ENCODE peak calls at places on chromosomes 5 and 9, in six cellular contexts. I is adrenal gland, V is GM10248, J is colonic mucosa, X is pancreas, U is HCT116. S is an unnamed sample.
A peak's percentile ranks its signal among the peaks of the same experiment; 100 is the strongest.

GRCh38 chr9:35518981-35519679 is 29.2 kb downstream of the RUSC2 start:
- DNase-seq in I (no peak), V (no peak), J (no peak), X (no peak), U (no peak), S (no peak)

GRCh38 chr9:79757906-79758669 is 186.3 kb downstream of the TLE4 start:
- DNase-seq in I (no peak), V (no peak), J (no peak), X (no peak), U (no peak), S (no peak)

GRCh38 chr5:56827043-56827442 is 11.7 kb downstream of the MAP3K1 start:
- DNase-seq in I (no peak), V (no peak), J (no peak), X (no peak), U (no peak), S (no peak)

GRCh38 chr9:93013856-93014582 is 44.5 kb upstream of the SUSD3 start:
- DNase-seq in I (no peak), V (no peak), J (peak; percentile 7), X (peak; percentile 3), U (no peak), S (peak; percentile 14)

GRCh38 chr9:128863647-128864046 is 18.1 kb downstream of the KYAT1 start:
- DNase-seq in I (peak; percentile 78), V (peak; percentile 89), J (peak; percentile 77), X (peak; percentile 83), U (peak; percentile 48), S (peak; percentile 77)

GRCh38 chr9:113633782-113634596 is 170.5 kb downstream of the RGS3 start:
- DNase-seq in I (no peak), V (no peak), J (no peak), X (no peak), U (no peak), S (peak; percentile 10)

GRCh38 chr5:67617051-67617450 is 420.5 kb upstream of the CD180 start:
- DNase-seq in I (no peak), V (no peak), J (no peak), X (no peak), U (no peak), S (no peak)

GRCh38 chr5:58069846-58070245 is 390.0 kb downstream of the PLK2 start:
- DNase-seq in I (no peak), V (no peak), J (peak; percentile 39), X (no peak), U (no peak), S (no peak)

GRCh38 chr5:156582193-156582598 is 255.2 kb downstream of the SGCD start:
- DNase-seq in I (no peak), V (no peak), J (no peak), X (no peak), U (no peak), S (no peak)

GRCh38 chr5:11292648-11293356 is 531.8 kb upstream of the DAP start:
- DNase-seq in I (no peak), V (no peak), J (no peak), X (no peak), U (no peak), S (no peak)

GRCh38 chr9:90894956-90895687 is 93.5 kb downstream of the SYK start:
- DNase-seq in I (no peak), V (no peak), J (no peak), X (no peak), U (no peak), S (no peak)

GRCh38 chr5:177098103-177098771 is 11.5 kb downstream of the FGFR4 start:
- DNase-seq in I (peak; percentile 53), V (no peak), J (no peak), X (no peak), U (no peak), S (no peak)

GRCh38 chr9:79756414-79756813 is 184.6 kb downstream of the TLE4 start:
- DNase-seq in I (no peak), V (no peak), J (no peak), X (no peak), U (no peak), S (no peak)

GRCh38 chr9:20980713-20981481 is 50.5 kb downstream of the HACD4 start:
- DNase-seq in I (peak; percentile 53), V (peak; percentile 26), J (no peak), X (no peak), U (no peak), S (no peak)

GRCh38 chr9:2570615-2571479 is 50.7 kb upstream of the VLDLR start:
- DNase-seq in I (peak; percentile 99), V (peak; percentile 10), J (peak; percentile 96), X (peak; percentile 93), U (peak; percentile 79), S (peak; percentile 65)

GRCh38 chr5:78005021-78005785 is 229.1 kb upstream of the TBCA start:
- DNase-seq in I (no peak), V (no peak), J (no peak), X (no peak), U (no peak), S (no peak)

GRCh38 chr5:17217421-17218352 is at the start of gene BASP1:
- DNase-seq in I (peak; percentile 54), V (peak; percentile 88), J (peak; percentile 65), X (peak; percentile 19), U (no peak), S (peak; percentile 60)

GRCh38 chr5:144427871-144428270 is 257.2 kb downstream of the KCTD16 start:
- DNase-seq in I (no peak), V (no peak), J (no peak), X (no peak), U (no peak), S (no peak)

GRCh38 chr9:5949103-5949699 is 58.5 kb downstream of the MLANA start:
- DNase-seq in I (peak; percentile 27), V (no peak), J (no peak), X (no peak), U (no peak), S (no peak)

GRCh38 chr5:27020965-27021364 is 17.4 kb downstream of the CDH9 start:
- DNase-seq in I (no peak), V (no peak), J (no peak), X (no peak), U (no peak), S (no peak)
- TF ChIP-seq CTCF in I (no peak), V (no peak), J (no peak), X (no peak), U (no peak), S (no peak)

DNA sequence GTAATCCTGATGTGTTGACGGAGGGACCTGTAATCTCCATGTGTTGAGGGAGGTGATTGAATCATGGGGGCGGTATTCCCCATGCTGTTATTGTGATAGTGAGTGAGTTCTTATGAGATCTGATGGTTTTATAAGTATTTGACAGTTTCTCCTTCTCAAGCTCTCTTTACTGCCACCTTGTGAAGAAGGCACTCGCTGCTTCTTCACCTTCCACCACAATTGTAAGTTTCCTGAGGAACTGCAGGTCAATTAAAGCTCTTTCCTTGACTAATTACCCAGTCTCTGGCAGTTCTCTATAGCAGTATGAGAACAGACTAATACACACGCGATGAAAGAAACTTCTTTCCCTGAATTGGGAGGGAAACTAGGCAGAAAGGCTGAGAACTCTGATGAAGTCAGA is 141.1 kb upstream of the RAD23B start:
- DNase-seq in I (no peak), V (no peak), J (no peak), X (no peak), U (peak; percentile 24), S (no peak)
- TF ChIP-seq CTCF in I (no peak), V (no peak), J (no peak), X (no peak), U (peak; percentile 33), S (peak; percentile 45)

GRCh38 chr5:141558150-141558549 is 60.6 kb downstream of the DIAPH1 start:
- DNase-seq in I (no peak), V (no peak), J (no peak), X (no peak), U (no peak), S (no peak)
- TF ChIP-seq CTCF in I (no peak), V (no peak), J (no peak), X (no peak), U (no peak), S (no peak)

GRCh38 chr5:135517631-135518030 is 18.1 kb downstream of the NEUROG1 start:
- DNase-seq in I (no peak), V (no peak), J (no peak), X (no peak), U (no peak), S (no peak)

GRCh38 chr5:135509995-135510394 is 25.8 kb downstream of the NEUROG1 start:
- DNase-seq in I (no peak), V (no peak), J (no peak), X (no peak), U (no peak), S (no peak)

GRCh38 chr5:135505973-135506372 is 29.8 kb downstream of the NEUROG1 start:
- DNase-seq in I (no peak), V (no peak), J (no peak), X (no peak), U (no peak), S (no peak)

GRCh38 chr5:135508496-135509005 is 27.2 kb downstream of the NEUROG1 start:
- DNase-seq in I (no peak), V (no peak), J (no peak), X (no peak), U (no peak), S (no peak)

GRCh38 chr5:135511858-135512257 is 23.9 kb downstream of the NEUROG1 start:
- DNase-seq in I (no peak), V (no peak), J (no peak), X (no peak), U (no peak), S (no peak)
- TF ChIP-seq CTCF in I (no peak), V (no peak), J (no peak), X (no peak), U (no peak), S (no peak)

DNA sequence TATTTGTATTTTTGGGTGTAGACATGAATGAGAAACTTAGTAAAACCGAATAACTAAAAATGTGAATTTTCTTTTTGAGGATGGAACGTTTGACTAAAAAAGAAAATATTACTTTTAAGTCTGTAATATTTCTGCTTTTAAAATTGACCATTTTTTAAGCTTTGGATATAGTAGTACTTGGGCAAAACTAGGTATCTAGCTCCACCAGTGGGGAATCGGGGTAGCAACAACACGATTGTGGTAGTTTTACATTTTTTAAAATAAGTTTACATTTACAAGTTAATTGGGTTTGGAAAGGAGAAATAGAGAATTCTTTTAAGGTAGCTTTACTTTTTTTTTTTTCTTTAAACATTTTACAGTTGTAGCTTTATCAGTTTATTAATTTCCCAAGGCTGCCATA is 154.4 kb downstream of the MAN2A1 start:
- DNase-seq in I (no peak), V (no peak), J (no peak), X (no peak), U (no peak), S (no peak)
- TF ChIP-seq CTCF in I (peak; percentile 12), V (no peak), J (no peak), X (peak; percentile 7), U (peak; percentile 36), S (peak; percentile 4)

DNA sequence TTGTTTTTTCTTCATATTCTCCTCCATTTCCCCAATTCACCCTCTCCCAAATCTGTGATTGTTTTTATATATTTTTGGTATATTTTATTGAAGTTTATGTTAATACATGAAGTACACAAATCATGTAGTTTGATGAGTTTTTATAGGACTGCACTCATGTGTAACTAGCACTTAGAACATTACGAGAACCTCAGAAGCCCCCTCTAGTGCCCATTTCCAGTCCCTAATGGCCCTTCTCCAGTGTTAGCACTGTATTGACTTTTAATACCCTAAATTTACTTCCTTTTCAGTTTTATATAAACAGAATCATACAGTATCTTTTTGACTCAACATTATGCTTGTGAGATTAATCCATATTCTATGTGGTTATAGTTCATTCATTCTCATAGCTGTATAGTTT is 18.5 kb upstream of the FKTN start:
- DNase-seq in I (no peak), V (no peak), J (no peak), X (no peak), U (no peak), S (no peak)
- TF ChIP-seq CTCF in I (no peak), V (no peak), J (no peak), X (no peak), U (peak; percentile 56), S (no peak)